ENCODE peak calls at places on chromosomes 16 and 17, in five cellular contexts. N is KBM-7; J is HFF-Myc; M is KG1; S is stimulated activated CD4-positive, alpha-beta T cell treated with anti-CD3 and anti-CD28 coated beads, Interleukin-12 subunit alpha, Interleukin-12 subunit beta, amount 100 ng/mL, for 4 hours. B is an unnamed sample.
A peak's percentile ranks its signal among the peaks of the same experiment; 100 is the strongest.

GRCh38 chr17:59616253-59616920 is 3.3 kb upstream of the CLTC start:
- DNase-seq in N (no peak), J (no peak), M (no peak), S (no peak), B (no peak)

GRCh38 chr17:80599546-80600305 is 55.1 kb downstream of the RPTOR start:
- DNase-seq in N (no peak), J (no peak), M (no peak), S (no peak), B (no peak)

GRCh38 chr17:57553991-57554825 is 190.9 kb downstream of the CCDC182 start:
- DNase-seq in N (peak; percentile 39), J (no peak), M (no peak), S (no peak), B (peak; percentile 52)

GRCh38 chr17:968812-969766 is 10.5 kb downstream of the NXN start:
- DNase-seq in N (no peak), J (no peak), M (no peak), S (no peak), B (no peak)

GRCh38 chr17:42675984-42676423 is 790 bp downstream of the PLEKHH3 start:
- DNase-seq in N (peak; percentile 43), J (no peak), M (no peak), S (no peak), B (no peak)

GRCh38 chr16:77432264-77432663 is 2.6 kb downstream of the ADAMTS18 start:
- DNase-seq in N (no peak), J (no peak), M (no peak), S (no peak), B (no peak)

GRCh38 chr17:35664685-35665084 is 66.8 kb upstream of the RASL10B start:
- DNase-seq in N (no peak), J (no peak), M (no peak), S (no peak), B (no peak)

GRCh38 chr17:64992325-64992802 is 64.2 kb downstream of the GNA13 start:
- DNase-seq in N (no peak), J (no peak), M (no peak), S (no peak), B (no peak)

GRCh38 chr16:49811630-49812334 is 44.1 kb downstream of the ZNF423 start:
- DNase-seq in N (no peak), J (no peak), M (no peak), S (no peak), B (no peak)

GRCh38 chr16:50676684-50677225 is 4.4 kb downstream of the SNX20 start:
- DNase-seq in N (no peak), J (no peak), M (no peak), S (no peak), B (no peak)

GRCh38 chr17:40341808-40342574 is 22.5 kb downstream of the GJD3 start:
- DNase-seq in N (no peak), J (no peak), M (no peak), S (no peak), B (no peak)

GRCh38 chr17:12709063-12709462 is 43.4 kb downstream of the MYOCD start:
- DNase-seq in N (no peak), J (no peak), M (no peak), S (no peak), B (no peak)

GRCh38 chr17:16818821-16819683 is 129.0 kb downstream of the CCDC144A start:
- DNase-seq in N (no peak), J (no peak), M (no peak), S (no peak), B (no peak)

GRCh38 chr17:35679007-35679682 is 52.3 kb upstream of the RASL10B start:
- DNase-seq in N (no peak), J (no peak), M (no peak), S (no peak), B (no peak)

GRCh38 chr16:89187337-89188063 is 12.8 kb downstream of the SLC22A31 start:
- DNase-seq in N (peak; percentile 51), J (no peak), M (no peak), S (no peak), B (no peak)

B was measured in iPS DF 19.7.